ENCODE peak calls at places on chromosomes 6 and 20, in four cellular contexts. One of them, this sample, is unnamed.

GRCh38 chr6:135535989-135536414 is 38.5 kb upstream of the AHI1 start:
- DNase-seq in K562: peak
- DNase-seq in A549: peak
- DNase-seq in HepG2: peak
- DNase-seq in this sample: peak

GRCh38 chr20:9129756-9130155 is 60.9 kb downstream of the PLCB4 start:
- DNase-seq in A549: no peak
- DNase-seq in HepG2: no peak
- DNase-seq in K562: no peak
- DNase-seq in this sample: no peak

GRCh38 chr6:155100087-155100486 is 105.0 kb downstream of the TIAM2 start:
- DNase-seq in HepG2: no peak
- DNase-seq in A549: no peak
- DNase-seq in K562: no peak
- DNase-seq in this sample: no peak

GRCh38 chr6:142300302-142300701 is 1.5 kb upstream of the ADGRG6 start:
- DNase-seq in A549: no peak
- DNase-seq in HepG2: no peak
- DNase-seq in K562: no peak
- DNase-seq in this sample: no peak

GRCh38 chr6:139439278-139439813 is 64.9 kb upstream of the CITED2 start:
- DNase-seq in HepG2: no peak
- DNase-seq in A549: no peak
- DNase-seq in K562: no peak
- DNase-seq in this sample: no peak

GRCh38 chr6:17945111-17945510 is 42.3 kb downstream of the KIF13A start:
- DNase-seq in K562: no peak
- DNase-seq in A549: no peak
- DNase-seq in HepG2: no peak
- DNase-seq in this sample: peak

GRCh38 chr20:22456109-22456508 is 128.3 kb downstream of the FOXA2 start:
- DNase-seq in K562: no peak
- DNase-seq in A549: no peak
- DNase-seq in HepG2: no peak
- DNase-seq in this sample: no peak

GRCh38 chr20:25319241-25320034 is 71.2 kb downstream of the ABHD12 start:
- DNase-seq in K562: no peak
- DNase-seq in HepG2: no peak
- DNase-seq in A549: no peak
- DNase-seq in this sample: no peak

GRCh38 chr20:9206486-9206885 is 137.6 kb downstream of the PLCB4 start:
- DNase-seq in HepG2: no peak
- DNase-seq in A549: no peak
- DNase-seq in K562: no peak
- DNase-seq in this sample: no peak

GRCh38 chr6:157518399-157519250 is 137.6 kb downstream of the ZDHHC14 start:
- DNase-seq in K562: peak
- DNase-seq in A549: peak
- DNase-seq in HepG2: no peak
- DNase-seq in this sample: no peak

GRCh38 chr6:126672654-126673053 is 332.7 kb downstream of the CENPW start:
- DNase-seq in HepG2: no peak
- DNase-seq in K562: no peak
- DNase-seq in A549: no peak
- DNase-seq in this sample: no peak

DNA sequence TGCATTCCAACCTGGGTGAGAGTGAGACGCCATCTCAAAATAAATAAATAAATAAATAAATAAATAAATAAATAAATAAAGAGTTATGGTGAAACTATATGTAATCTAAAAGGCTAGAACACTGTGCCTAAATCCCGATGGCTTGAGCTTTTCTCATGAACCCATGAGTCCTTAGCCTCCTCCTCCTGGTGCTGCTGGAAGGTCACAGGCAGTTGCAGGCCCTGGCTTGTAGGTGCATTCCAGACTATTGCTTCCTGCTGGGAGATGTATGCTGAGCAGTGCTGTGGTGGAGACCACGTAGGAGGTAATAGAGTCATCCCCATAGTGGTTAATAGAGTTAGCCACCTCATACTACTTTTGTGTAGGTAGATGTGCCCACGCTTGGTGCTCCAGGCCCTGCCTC is 12.5 kb downstream of the PTK7 start:
- DNase-seq in A549: no peak
- DNase-seq in K562: no peak
- DNase-seq in HepG2: no peak
- DNase-seq in this sample: no peak
- H3K27ac ChIP-seq in A549: no peak
- H3K27ac ChIP-seq in K562: no peak
- H3K27ac ChIP-seq in HepG2: peak
- H3K27ac ChIP-seq in this sample: no peak

DNA sequence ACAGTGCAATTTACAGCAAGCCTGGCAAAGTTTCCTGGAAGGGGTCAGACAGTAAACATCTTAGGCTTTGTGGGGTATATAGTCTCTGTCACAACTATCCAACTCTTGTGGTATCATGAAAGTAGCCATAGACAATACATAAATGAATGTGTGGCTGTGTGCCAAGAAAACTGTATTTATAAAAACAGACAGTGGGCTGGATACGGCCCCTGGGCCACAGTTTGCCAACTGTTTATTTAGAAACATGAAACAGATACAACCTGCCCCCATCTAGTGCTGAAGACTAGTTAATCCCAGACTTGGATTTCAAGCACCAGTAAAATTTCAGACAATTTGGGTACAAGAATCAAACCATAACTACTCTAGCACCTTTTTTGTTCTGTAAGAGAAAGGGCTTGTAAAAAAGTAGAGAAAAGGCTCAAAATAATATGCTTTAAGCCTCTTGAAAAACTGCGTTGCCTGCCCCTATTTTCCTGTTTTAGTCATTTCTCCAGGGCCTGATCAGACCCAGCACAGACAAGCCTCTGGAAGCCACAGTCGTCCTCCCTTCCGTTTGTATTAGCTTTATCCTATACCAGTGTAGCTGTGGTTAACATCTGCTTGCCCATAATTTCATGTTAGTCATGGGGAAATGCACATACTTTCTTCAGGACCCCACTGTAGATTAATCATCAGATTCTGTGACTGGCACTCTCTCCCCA is 30.8 kb downstream of the JAG1 start:
- DNase-seq in HepG2: no peak
- DNase-seq in K562: no peak
- DNase-seq in A549: no peak
- DNase-seq in this sample: peak
- TF ChIP-seq JUN in HepG2: no peak
- TF ChIP-seq JUN in K562: no peak
- TF ChIP-seq JUN in A549: no peak
- TF ChIP-seq JUN in this sample: no peak

DNA sequence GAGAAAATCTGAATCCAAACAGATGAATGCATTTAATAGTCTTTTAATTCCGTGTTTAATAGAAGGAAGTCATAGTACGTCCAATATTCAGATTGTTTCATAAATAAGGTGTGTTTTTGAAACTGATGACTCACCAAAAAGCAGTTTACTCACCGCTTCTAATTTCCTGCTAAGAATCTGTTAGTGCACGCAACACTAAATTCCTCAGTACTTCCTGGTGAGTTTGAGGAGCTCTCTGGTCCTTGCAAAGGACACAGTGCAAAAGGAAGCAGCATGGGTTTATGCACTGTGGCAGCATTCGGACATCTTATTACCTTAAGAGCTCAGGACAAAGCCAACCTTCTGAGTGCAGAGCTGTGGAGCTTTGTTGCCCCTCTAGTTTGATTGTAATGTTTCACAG is 2.3 kb upstream of the ADGRF1 start:
- DNase-seq in K562: no peak
- DNase-seq in A549: no peak
- DNase-seq in HepG2: no peak
- DNase-seq in this sample: peak
- H3K27ac ChIP-seq in K562: no peak
- H3K27ac ChIP-seq in A549: peak
- H3K27ac ChIP-seq in HepG2: no peak
- H3K27ac ChIP-seq in this sample: peak

GRCh38 chr6:2481307-2481706 is 235.9 kb upstream of the GMDS start:
- DNase-seq in A549: no peak
- DNase-seq in K562: no peak
- DNase-seq in HepG2: no peak
- DNase-seq in this sample: no peak

GRCh38 chr6:2477723-2478122 is 232.3 kb upstream of the GMDS start:
- DNase-seq in A549: no peak
- DNase-seq in HepG2: no peak
- DNase-seq in K562: no peak
- DNase-seq in this sample: no peak

GRCh38 chr6:2478200-2478599 is 232.8 kb upstream of the GMDS start:
- DNase-seq in A549: no peak
- DNase-seq in K562: no peak
- DNase-seq in HepG2: no peak
- DNase-seq in this sample: no peak

GRCh38 chr6:2482773-2483172 is 237.4 kb upstream of the GMDS start:
- DNase-seq in K562: peak
- DNase-seq in A549: no peak
- DNase-seq in HepG2: no peak
- DNase-seq in this sample: no peak

GRCh38 chr6:2480267-2480966 is 235.0 kb upstream of the GMDS start:
- DNase-seq in K562: no peak
- DNase-seq in A549: no peak
- DNase-seq in HepG2: no peak
- DNase-seq in this sample: no peak
- TF ChIP-seq JUN in K562: no peak
- TF ChIP-seq JUN in A549: no peak
- TF ChIP-seq JUN in HepG2: no peak
- TF ChIP-seq JUN in this sample: no peak

GRCh38 chr20:32294071-32294470 is 16.6 kb downstream of the KIF3B start:
- DNase-seq in HepG2: no peak
- DNase-seq in K562: no peak
- DNase-seq in A549: no peak
- DNase-seq in this sample: no peak
- H3K27ac ChIP-seq in HepG2: no peak
- H3K27ac ChIP-seq in K562: no peak
- H3K27ac ChIP-seq in A549: no peak
- H3K27ac ChIP-seq in this sample: no peak

This sample was measured in endothelial cell of umbilical vein.